ENCODE peak calls at places on chromosomes 2 and 18, in nine cellular contexts. Q is sigmoid colon, M is suprapubic skin, F is stomach, N is breast epithelium, B is SK-N-SH, A is endothelial cell of umbilical vein, I is prostate gland, P is HepG2. D is an unnamed sample. For H3K36me3 and H3K4me1, the result is how much of the 10 kb centered on the place peaks cover.

GRCh38 chr18:69631281-69631680 is 230.6 kb downstream of the DOK6 start:
- DNase-seq in Q (no peak), M (no peak), F (no peak), N (no peak), B (no peak), A (no peak), I (no peak), P (peak), D (no peak)

GRCh38 chr18:45589559-45590041 is 25.7 kb upstream of the SLC14A2 start:
- DNase-seq in Q (no peak), M (no peak), F (no peak), N (no peak), B (peak), A (no peak), I (no peak), P (no peak), D (peak)

GRCh38 chr2:200258881-200259576 is 47.5 kb upstream of the SPATS2L start:
- DNase-seq in Q (no peak), M (no peak), F (no peak), N (no peak), B (no peak), A (no peak), I (no peak), P (no peak), D (no peak)

GRCh38 chr2:232883116-232883721 is 13.2 kb downstream of the SNORC start:
- DNase-seq in Q (no peak), M (peak), F (no peak), N (no peak), B (no peak), A (no peak), I (no peak), P (no peak), D (no peak)

GRCh38 chr18:60174832-60175231 is 197.7 kb downstream of the MC4R start:
- DNase-seq in Q (no peak), M (no peak), F (no peak), N (no peak), B (no peak), A (no peak), I (no peak), P (no peak), D (no peak)

GRCh38 chr2:181907635-181908034 is 16.1 kb downstream of the ITPRID2 start:
- DNase-seq in Q (no peak), M (no peak), F (no peak), N (no peak), B (no peak), A (no peak), I (no peak), P (no peak), D (no peak)

GRCh38 chr2:37344453-37345361 is at the start of gene QPCT:
- DNase-seq in Q (peak), M (peak), F (peak), N (peak), B (peak), A (peak), I (peak), P (no peak), D (peak)

GRCh38 chr2:221844187-221844586 is 272.1 kb upstream of the EPHA4 start:
- DNase-seq in Q (no peak), M (no peak), F (no peak), N (no peak), B (no peak), A (no peak), I (no peak), P (no peak), D (no peak)

GRCh38 chr2:212974692-212975091 is 176.7 kb downstream of the IKZF2 start:
- DNase-seq in Q (no peak), M (no peak), F (no peak), N (no peak), B (no peak), A (no peak), I (no peak), P (no peak), D (no peak)

GRCh38 chr2:205494856-205495255 is 187.4 kb upstream of the NRP2 start:
- DNase-seq in Q (no peak), M (no peak), F (no peak), N (no peak), B (no peak), A (no peak), I (no peak), P (no peak), D (no peak)

GRCh38 chr2:201118957-201119848 is 3.2 kb downstream of the CFLAR start:
- DNase-seq in Q (no peak), M (no peak), F (no peak), N (no peak), B (no peak), A (peak), I (no peak), P (no peak), D (peak)

GRCh38 chr2:79125721-79125985 is 5.4 kb downstream of the REG1A start:
- DNase-seq in Q (no peak), M (no peak), F (no peak), N (no peak), B (no peak), A (no peak), I (no peak), P (no peak), D (no peak)

GRCh38 chr18:58412844-58413666 is 215.8 kb downstream of the ALPK2 start:
- DNase-seq in Q (no peak), M (peak), F (no peak), N (no peak), B (no peak), A (no peak), I (no peak), P (no peak), D (no peak)

GRCh38 chr2:46580416-46580815 is 101.1 kb downstream of the TMEM247 start:
- DNase-seq in Q (no peak), M (no peak), F (no peak), N (no peak), B (no peak), A (no peak), I (no peak), P (no peak), D (no peak)

GRCh38 chr2:121136323-121136722 is 148.7 kb downstream of the TFCP2L1 start:
- DNase-seq in Q (no peak), M (no peak), F (no peak), N (no peak), B (no peak), A (no peak), I (no peak), P (no peak), D (no peak)

GRCh38 chr2:218152777-218153176 is 14.0 kb downstream of the CXCR1 start:
- DNase-seq in Q (no peak), M (no peak), F (peak), N (no peak), B (no peak), A (no peak), I (peak), P (no peak), D (no peak)

GRCh38 chr2:219419331-219420197 is 1.4 kb downstream of the DES start:
- DNase-seq in Q (peak), M (no peak), F (no peak), N (no peak), B (no peak), A (no peak), I (no peak), P (no peak), D (no peak)

GRCh38 chr18:62899534-62899933 is 184.2 kb downstream of the PHLPP1 start:
- DNase-seq in Q (no peak), M (no peak), F (no peak), N (no peak), B (no peak), A (no peak), I (no peak), P (no peak), D (no peak)
- H3K36me3 ChIP-seq in Q (under half), M (under half), F (half or more), N (under half), B (under half), A (under half), I (under half), P (under half), D (under half)

GRCh38 chr2:55428258-55428657 is 8.6 kb upstream of the CCDC88A start:
- DNase-seq in Q (no peak), M (no peak), F (no peak), N (no peak), B (no peak), A (no peak), I (no peak), P (no peak), D (no peak)

GRCh38 chr2:55425449-55425848 is 5.8 kb upstream of the CCDC88A start:
- DNase-seq in Q (no peak), M (no peak), F (no peak), N (no peak), B (no peak), A (peak), I (no peak), P (no peak), D (no peak)

GRCh38 chr2:55431982-55432627 is 12.4 kb upstream of the CCDC88A start:
- DNase-seq in Q (no peak), M (no peak), F (no peak), N (no peak), B (peak), A (peak), I (no peak), P (peak), D (peak)

DNA sequence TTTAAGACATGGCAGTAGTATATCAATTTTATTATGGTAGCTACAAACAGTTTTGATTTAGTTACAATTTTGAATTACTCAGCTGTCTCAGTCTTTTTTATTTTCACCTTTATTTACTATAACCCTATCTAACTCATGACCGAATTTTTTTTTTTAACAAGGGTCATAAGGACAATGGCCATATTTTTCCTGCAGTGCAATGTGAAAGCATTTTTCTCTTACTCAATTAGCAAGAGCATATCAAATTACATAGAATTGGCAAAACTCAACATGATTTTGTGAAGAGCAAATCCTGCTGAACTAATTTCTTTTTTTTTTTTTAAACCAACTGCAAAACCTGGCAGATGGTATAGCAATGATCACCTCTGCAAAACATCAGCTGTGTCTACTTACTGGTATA is 10.9 kb upstream of the CCDC88A start:
- DNase-seq in Q (no peak), M (no peak), F (no peak), N (no peak), B (no peak), A (peak), I (no peak), P (no peak), D (no peak)
- H3K4me1 ChIP-seq in Q (under half), M (under half), F (under half), N (under half), B (under half), A (under half), I (under half), P (under half), D (under half)

DNA sequence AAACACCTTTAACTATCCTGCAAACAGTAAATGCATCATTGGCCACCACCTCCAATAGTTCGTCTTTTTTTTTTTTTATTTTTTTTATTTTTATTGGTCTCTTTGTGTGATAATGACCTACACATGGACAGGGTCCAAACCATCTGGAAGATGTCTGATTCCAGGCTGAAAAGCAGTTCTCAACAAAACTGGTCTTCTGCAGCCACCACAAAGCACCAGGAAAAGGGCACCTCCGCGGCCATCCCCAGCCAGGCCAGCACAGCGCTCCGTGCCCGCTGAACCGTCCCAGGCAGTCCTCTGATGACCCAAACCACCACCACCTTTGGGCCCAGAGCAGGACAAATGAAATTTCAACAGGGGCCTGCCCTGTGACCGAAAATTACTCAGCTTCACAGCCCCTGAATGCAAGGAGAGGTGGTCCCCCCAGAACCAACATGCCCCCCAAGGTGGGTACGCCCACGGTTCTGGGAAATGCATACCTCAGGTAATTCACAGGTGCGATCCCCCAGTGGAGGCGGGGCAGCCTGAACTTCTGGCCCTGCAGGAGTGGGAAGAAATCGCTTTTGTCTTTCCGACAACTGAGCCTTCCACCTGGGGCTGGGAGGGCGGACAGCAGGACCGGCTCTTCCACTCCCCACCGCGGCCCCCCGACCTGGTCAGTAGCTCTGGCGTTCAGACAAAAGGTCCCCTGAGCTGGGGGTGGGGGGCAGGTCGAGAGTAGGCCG is 1.6 kb downstream of the ARL4C start:
- DNase-seq in Q (peak), M (no peak), F (no peak), N (no peak), B (peak), A (peak), I (peak), P (no peak), D (peak)
- TF ChIP-seq POLR2AphosphoS5 in Q (no peak), M (no peak), F (no peak), N (no peak), B (no peak), A (no peak), I (no peak), P (no peak), D (no peak)

DNA sequence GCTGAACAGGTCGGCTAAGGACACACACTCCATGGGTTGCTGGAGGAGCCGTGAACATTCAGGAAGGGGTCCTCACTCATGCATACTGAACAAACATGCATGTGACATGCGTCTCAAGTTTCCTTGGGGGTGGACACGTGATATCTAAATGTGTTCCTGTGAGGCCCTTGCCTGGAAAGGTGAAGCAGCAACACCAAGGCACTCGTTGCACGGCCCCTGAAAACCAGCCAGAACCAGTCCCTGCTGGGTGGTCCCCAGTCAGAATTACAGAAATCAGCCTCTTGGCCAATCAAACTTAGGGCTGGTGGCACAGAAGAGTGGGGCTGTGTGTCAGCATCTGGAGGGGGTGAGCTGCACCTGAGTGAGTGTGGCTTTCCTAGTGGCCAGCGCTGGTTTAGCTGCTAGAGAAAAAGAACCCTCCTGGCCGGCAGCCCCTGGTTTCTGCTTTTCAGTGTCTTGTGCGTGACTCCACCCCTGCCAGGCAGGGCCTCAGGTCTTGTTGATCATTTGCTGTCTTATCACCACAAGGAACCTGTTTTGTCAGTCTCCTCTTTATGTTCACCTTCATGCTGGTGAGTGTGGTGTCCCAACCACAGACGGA is 3.2 kb upstream of the AQP12B start:
- DNase-seq in Q (no peak), M (no peak), F (no peak), N (no peak), B (peak), A (no peak), I (peak), P (no peak), D (peak)
- H3K36me3 ChIP-seq in Q (under half), M (under half), F (under half), N (under half), B (under half), A (under half), I (under half), P (under half), D (under half)

DNA sequence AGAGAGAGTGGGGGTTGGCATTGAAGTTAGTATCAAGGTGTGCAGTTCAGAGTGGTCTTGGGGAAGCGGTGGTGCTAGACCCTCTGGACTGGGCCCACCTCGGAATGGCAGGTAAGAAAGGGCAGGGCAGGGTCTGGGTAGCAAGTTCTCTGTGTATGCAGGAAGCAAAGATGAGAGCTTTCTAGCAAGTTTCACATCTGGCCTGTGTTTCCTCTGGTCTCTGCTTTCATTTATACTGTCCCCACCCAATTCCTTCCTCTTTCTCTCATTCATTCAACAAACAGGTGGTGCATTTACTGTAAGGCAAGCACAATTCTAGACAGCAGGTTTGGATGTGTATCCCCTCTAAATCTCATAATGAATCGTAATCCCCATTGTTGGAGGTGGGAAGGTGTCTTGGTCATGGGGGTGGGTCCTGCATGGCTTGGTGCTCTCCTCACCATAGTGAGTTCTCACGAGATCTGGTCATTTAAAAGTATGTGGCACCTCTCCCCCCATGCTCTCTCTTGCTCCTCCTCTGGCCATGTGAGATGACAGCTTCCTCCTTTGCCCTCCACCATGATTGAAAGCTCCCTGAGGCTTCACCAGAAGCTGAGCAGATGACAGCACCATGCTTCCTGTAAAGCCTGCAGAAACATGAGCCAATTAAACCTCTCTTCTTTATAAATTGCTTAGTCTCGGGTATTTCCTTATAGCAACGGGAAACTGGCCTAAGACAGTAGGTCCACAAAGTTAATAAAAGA is 51.8 kb downstream of the PKDCC start:
- DNase-seq in Q (no peak), M (no peak), F (no peak), N (no peak), B (no peak), A (no peak), I (no peak), P (no peak), D (no peak)
- H3K4me1 ChIP-seq in Q (under half), M (under half), F (half or more), N (under half), B (under half), A (under half), I (under half), P (half or more), D (under half)

GRCh38 chr2:42060718-42061619 is 13.1 kb downstream of the PKDCC start:
- DNase-seq in Q (peak), M (no peak), F (no peak), N (no peak), B (no peak), A (no peak), I (no peak), P (no peak), D (no peak)
- TF ChIP-seq POLR2AphosphoS5 in Q (peak), M (no peak), F (peak), N (no peak), B (no peak), A (no peak), I (no peak), P (no peak), D (no peak)

DNA sequence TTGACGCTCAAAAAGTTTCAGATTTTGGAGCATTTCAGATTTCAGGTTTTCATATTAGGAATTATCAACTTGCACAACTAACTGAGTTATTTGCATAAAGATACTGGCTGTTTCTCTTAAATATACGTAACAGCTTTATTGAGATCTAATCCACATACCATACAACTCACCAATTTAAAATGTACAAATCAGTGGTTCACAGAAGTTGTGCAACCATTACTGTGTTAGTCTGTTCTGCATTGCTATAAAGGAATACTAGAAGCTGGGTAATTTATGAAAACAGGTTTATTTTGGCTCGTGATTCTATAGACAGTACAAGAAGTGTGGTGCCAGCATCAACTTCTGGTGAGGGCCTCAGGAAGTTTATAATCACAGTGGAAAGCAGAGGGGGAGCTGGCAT is 8.2 kb downstream of the ATIC start:
- DNase-seq in Q (no peak), M (no peak), F (no peak), N (no peak), B (no peak), A (no peak), I (no peak), P (no peak), D (no peak)
- H3K36me3 ChIP-seq in Q (under half), M (half or more), F (half or more), N (under half), B (half or more), A (under half), I (under half), P (under half), D (half or more)

D was measured in GM23338.